ENCODE peak calls at places on chromosome 18, in nine cellular contexts. T is heart right ventricle, V is astrocyte of the hippocampus, F is myocyte, U is HepG2, I is upper lobe of right lung, L is nucleus accumbens, P is ELR, M is fibroblast of the aortic adventitia. Q is an unnamed sample.

GRCh38 chr18:9741461-9741820 is 33.3 kb downstream of the RAB31 start:
- DNase-seq in T (no peak), V (no peak), F (peak), U (no peak), I (no peak), L (no peak), P (no peak), M (no peak), Q (no peak)

GRCh38 chr18:59744271-59744721 is 47.1 kb upstream of the CCBE1 start:
- DNase-seq in T (no peak), V (peak), F (peak), U (no peak), I (no peak), L (no peak), P (peak), M (peak), Q (no peak)

GRCh38 chr18:25305584-25305983 is 46.4 kb downstream of the ZNF521 start:
- DNase-seq in T (no peak), V (no peak), F (no peak), U (no peak), I (no peak), L (no peak), P (peak), M (peak), Q (no peak)

GRCh38 chr18:78713726-78714125 is 265.9 kb upstream of the SALL3 start:
- DNase-seq in T (no peak), V (no peak), F (no peak), U (no peak), I (no peak), L (no peak), P (no peak), M (no peak), Q (no peak)

GRCh38 chr18:42784612-42785011 is 330.9 kb downstream of the RIT2 start:
- DNase-seq in T (no peak), V (no peak), F (no peak), U (no peak), I (no peak), L (no peak), P (no peak), M (no peak), Q (no peak)

GRCh38 chr18:74264303-74265020 is 27.3 kb downstream of the CYB5A start:
- DNase-seq in T (no peak), V (no peak), F (no peak), U (no peak), I (no peak), L (no peak), P (no peak), M (no peak), Q (no peak)

GRCh38 chr18:60684843-60685513 is 312.4 kb upstream of the MC4R start:
- DNase-seq in T (no peak), V (peak), F (peak), U (peak), I (no peak), L (no peak), P (peak), M (peak), Q (no peak)

GRCh38 chr18:45670281-45670962 is 53.6 kb upstream of the SLC14A1 start:
- DNase-seq in T (peak), V (peak), F (no peak), U (no peak), I (no peak), L (no peak), P (peak), M (peak), Q (no peak)

GRCh38 chr18:48194787-48195186 is 214.4 kb downstream of the ZBTB7C start:
- DNase-seq in T (no peak), V (no peak), F (no peak), U (no peak), I (no peak), L (no peak), P (no peak), M (no peak), Q (no peak)

GRCh38 chr18:50396005-50396404 is 21.2 kb downstream of the SKA1 start:
- DNase-seq in T (no peak), V (no peak), F (no peak), U (no peak), I (no peak), L (no peak), P (no peak), M (no peak), Q (no peak)

GRCh38 chr18:35289293-35290069 is 548 bp downstream of the ZSCAN30 start:
- DNase-seq in T (peak), V (no peak), F (peak), U (peak), I (peak), L (no peak), P (peak), M (peak), Q (no peak)

GRCh38 chr18:77114564-77115391 is 17.8 kb downstream of the MBP start:
- DNase-seq in T (peak), V (no peak), F (peak), U (peak), I (peak), L (no peak), P (peak), M (no peak), Q (peak)

GRCh38 chr18:13394794-13395193 is 176.2 kb downstream of the LDLRAD4 start:
- DNase-seq in T (no peak), V (no peak), F (no peak), U (no peak), I (no peak), L (no peak), P (no peak), M (no peak), Q (no peak)

GRCh38 chr18:3450358-3451107 is 561 bp downstream of the TGIF1 start:
- DNase-seq in T (peak), V (peak), F (peak), U (no peak), I (peak), L (peak), P (peak), M (peak), Q (no peak)

GRCh38 chr18:26022585-26022984 is 67.8 kb downstream of the SS18 start:
- DNase-seq in T (no peak), V (no peak), F (no peak), U (no peak), I (no peak), L (no peak), P (no peak), M (no peak), Q (no peak)

GRCh38 chr18:79805211-79805862 is 7.6 kb downstream of the KCNG2 start:
- DNase-seq in T (no peak), V (no peak), F (no peak), U (no peak), I (peak), L (no peak), P (no peak), M (no peak), Q (no peak)

GRCh38 chr18:10516078-10516477 is 9.7 kb upstream of the NAPG start:
- DNase-seq in T (no peak), V (no peak), F (no peak), U (no peak), I (no peak), L (no peak), P (no peak), M (no peak), Q (no peak)

GRCh38 chr18:68623342-68623741 is 91.6 kb downstream of the TMX3 start:
- DNase-seq in T (peak), V (peak), F (peak), U (peak), I (no peak), L (peak), P (peak), M (peak), Q (no peak)

GRCh38 chr18:21928925-21929324 is 188.3 kb downstream of the MIB1 start:
- DNase-seq in T (no peak), V (no peak), F (no peak), U (no peak), I (no peak), L (no peak), P (no peak), M (no peak), Q (no peak)

GRCh38 chr18:71336811-71337210 is 1048.0 kb downstream of the SOCS6 start:
- DNase-seq in T (no peak), V (no peak), F (no peak), U (no peak), I (no peak), L (no peak), P (no peak), M (no peak), Q (no peak)

GRCh38 chr18:75090336-75090735 is 118.6 kb downstream of the PTGR3 start:
- DNase-seq in T (no peak), V (no peak), F (no peak), U (no peak), I (no peak), L (no peak), P (no peak), M (no peak), Q (peak)

GRCh38 chr18:68507781-68508180 is 207.1 kb downstream of the TMX3 start:
- DNase-seq in T (no peak), V (no peak), F (no peak), U (no peak), I (no peak), L (no peak), P (no peak), M (peak), Q (no peak)

GRCh38 chr18:6561029-6561861 is 146.5 kb upstream of the L3MBTL4 start:
- DNase-seq in T (peak), V (peak), F (no peak), U (no peak), I (peak), L (no peak), P (no peak), M (peak), Q (no peak)

GRCh38 chr18:32438173-32438572 is 32.5 kb downstream of the GAREM1 start:
- DNase-seq in T (peak), V (no peak), F (no peak), U (no peak), I (no peak), L (no peak), P (no peak), M (no peak), Q (no peak)

GRCh38 chr18:63178526-63178880 is 141.1 kb downstream of the BCL2 start:
- DNase-seq in T (peak), V (no peak), F (peak), U (no peak), I (no peak), L (no peak), P (no peak), M (no peak), Q (no peak)

GRCh38 chr18:49161627-49162026 is 210.9 kb upstream of the SMAD7 start:
- DNase-seq in T (no peak), V (peak), F (peak), U (no peak), I (no peak), L (no peak), P (peak), M (peak), Q (no peak)

GRCh38 chr18:53603281-53603680 is 621.2 kb downstream of the MBD2 start:
- DNase-seq in T (no peak), V (no peak), F (no peak), U (no peak), I (no peak), L (no peak), P (no peak), M (no peak), Q (no peak)

GRCh38 chr18:79763407-79763806 is 34.3 kb upstream of the KCNG2 start:
- DNase-seq in T (no peak), V (no peak), F (no peak), U (no peak), I (peak), L (no peak), P (no peak), M (no peak), Q (no peak)

Q was measured in vagina.